ENCODE peak calls at places on chromosome 20, in eight cellular contexts. C is amniotic stem cell, R is MV-4-11, O is mesendoderm, D is aorta, P is EL, H is A172, F is NCI-H69. E is an unnamed sample.

GRCh38 chr20:53763707-53764415 is 170.2 kb upstream of the ZNF217 start:
- DNase-seq in O (peak), D (no peak), P (no peak), R (no peak), H (no peak), C (no peak), F (no peak), E (peak)

GRCh38 chr20:45857836-45858250 is 429 bp downstream of the ZSWIM3 start:
- DNase-seq in O (peak), F (peak), R (peak), H (no peak), D (no peak), P (no peak), C (no peak), E (no peak)

GRCh38 chr20:38093641-38094077 is 60.1 kb downstream of the RPRD1B start:
- DNase-seq in H (no peak), F (no peak), O (no peak), R (no peak), P (no peak), C (no peak), D (no peak), E (no peak)

GRCh38 chr20:63377256-63378114 is 16.3 kb upstream of the CHRNA4 start:
- DNase-seq in C (no peak), D (no peak), F (peak), H (no peak), P (no peak), O (peak), R (no peak), E (no peak)

GRCh38 chr20:63826753-63827152 is 4.3 kb downstream of the ZBTB46 start:
- DNase-seq in C (no peak), R (no peak), P (no peak), F (no peak), O (no peak), D (no peak), H (peak), E (no peak)

GRCh38 chr20:63162206-63162770 is 53.6 kb downstream of the YTHDF1 start:
- DNase-seq in H (no peak), D (peak), O (no peak), F (no peak), C (no peak), P (no peak), R (no peak), E (no peak)

GRCh38 chr20:57996936-57997629 is 231.4 kb downstream of the ANKRD60 start:
- DNase-seq in F (peak), D (no peak), H (peak), P (peak), C (no peak), R (no peak), O (no peak), E (peak)

GRCh38 chr20:15240801-15241200 is 903.4 kb upstream of the FLRT3 start:
- DNase-seq in D (no peak), R (no peak), P (peak), O (no peak), C (no peak), F (no peak), H (no peak), E (peak)

GRCh38 chr20:43751167-43752050 is 24.6 kb upstream of the GTSF1L start:
- DNase-seq in D (no peak), O (no peak), C (no peak), R (peak), F (no peak), P (peak), H (peak), E (peak)

GRCh38 chr20:8129211-8129986 is 2.7 kb upstream of the PLCB1 start:
- DNase-seq in C (no peak), O (peak), R (no peak), D (no peak), F (no peak), H (no peak), P (peak), E (no peak)

GRCh38 chr20:32564921-32565734 is 20.0 kb downstream of the NOL4L start:
- DNase-seq in O (no peak), C (no peak), D (no peak), F (no peak), H (peak), R (peak), P (no peak), E (no peak)

GRCh38 chr20:49575551-49576060 is 7.7 kb upstream of the PTGIS start:
- DNase-seq in O (no peak), C (no peak), H (peak), F (peak), P (no peak), R (no peak), D (no peak), E (no peak)

GRCh38 chr20:9912858-9913434 is 74.1 kb upstream of the PAK5 start:
- DNase-seq in P (peak), O (peak), C (no peak), F (peak), H (peak), R (peak), D (peak), E (peak)

GRCh38 chr20:4973330-4974097 is 27.8 kb downstream of the SLC23A2 start:
- DNase-seq in D (no peak), H (no peak), P (peak), C (no peak), F (peak), R (peak), O (no peak), E (peak)

GRCh38 chr20:6611911-6612614 is 155.4 kb upstream of the BMP2 start:
- DNase-seq in H (no peak), O (no peak), D (no peak), R (peak), P (no peak), F (no peak), C (no peak), E (peak)

GRCh38 chr20:8461186-8461585 is 329.1 kb downstream of the PLCB1 start:
- DNase-seq in O (no peak), R (no peak), H (no peak), C (no peak), F (peak), D (no peak), P (no peak), E (no peak)

GRCh38 chr20:40293740-40294139 is 395.3 kb downstream of the MAFB start:
- DNase-seq in R (no peak), D (no peak), H (no peak), F (peak), P (no peak), O (no peak), C (no peak), E (no peak)

GRCh38 chr20:31452575-31452974 is 12.1 kb downstream of the DEFB123 start:
- DNase-seq in F (no peak), H (no peak), D (no peak), P (no peak), C (no peak), O (no peak), R (no peak), E (no peak)

GRCh38 chr20:51788822-51789221 is 13.5 kb downstream of the SALL4 start:
- DNase-seq in H (no peak), P (no peak), R (no peak), F (no peak), D (no peak), O (no peak), C (no peak), E (no peak)

GRCh38 chr20:22944062-22944461 is 91.0 kb upstream of the SSTR4 start:
- DNase-seq in R (no peak), C (no peak), P (no peak), F (no peak), O (no peak), H (no peak), D (no peak), E (no peak)

GRCh38 chr20:24962510-24962909 is 13.4 kb downstream of the CST7 start:
- DNase-seq in O (no peak), F (peak), C (no peak), P (no peak), D (no peak), H (no peak), R (no peak), E (no peak)

GRCh38 chr20:61315319-61315718 is 63.3 kb downstream of the CDH4 start:
- DNase-seq in H (no peak), P (no peak), O (no peak), D (no peak), C (no peak), F (no peak), R (no peak), E (no peak)

GRCh38 chr20:32291166-32291565 is 13.7 kb downstream of the KIF3B start:
- DNase-seq in P (no peak), D (no peak), F (no peak), R (no peak), C (no peak), O (no peak), H (no peak), E (no peak)

GRCh38 chr20:18739785-18740184 is 73.8 kb upstream of the SCP2D1 start:
- DNase-seq in F (peak), O (peak), H (peak), D (no peak), P (peak), C (no peak), R (peak), E (no peak)

GRCh38 chr20:2692036-2692885 is at the start of gene EBF4:
- DNase-seq in D (peak), P (peak), O (peak), C (no peak), R (no peak), H (no peak), F (peak), E (no peak)

GRCh38 chr20:51767867-51768758 is at the start of gene ATP9A:
- DNase-seq in D (peak), R (no peak), C (no peak), H (no peak), P (peak), F (peak), O (peak), E (no peak)

GRCh38 chr20:45911486-45912343 is at the start of gene PLTP:
- DNase-seq in P (peak), D (peak), F (peak), O (peak), R (no peak), C (no peak), H (no peak), E (peak)

GRCh38 chr20:22333885-22334545 is 250.4 kb downstream of the FOXA2 start:
- DNase-seq in P (peak), R (peak), H (peak), F (peak), C (peak), O (peak), D (peak), E (peak)

GRCh38 chr20:11766961-11767360 is 150.7 kb upstream of the BTBD3 start:
- DNase-seq in C (no peak), F (peak), P (no peak), R (peak), H (no peak), D (no peak), O (peak), E (peak)